ENCODE peak calls at places on chromosomes 12 and 14, in nine cellular contexts. L is adrenal gland, T is lower lobe of right lung, F is aorta, O is right lobe of liver, W is hepatocyte, X is mammary epithelial cell, A is cardiac muscle cell, E is psoas muscle. M is an unnamed sample.

GRCh38 chr12:29164477-29165163 is 15.5 kb downstream of the FAR2 start:
- DNase-seq in L (no peak), T (no peak), F (no peak), O (no peak), W (peak; percentile 46), X (peak; percentile 47), A (no peak), E (no peak), M (no peak)

GRCh38 chr12:94318178-94318577 is 141.5 kb downstream of the CEP83 start:
- DNase-seq in L (no peak), T (no peak), F (no peak), O (no peak), W (no peak), X (no peak), A (no peak), E (no peak), M (no peak)

GRCh38 chr12:89947437-89948265 is 239.0 kb upstream of the ATP2B1 start:
- DNase-seq in L (peak; percentile 58), T (no peak), F (no peak), O (no peak), W (peak; percentile 77), X (peak; percentile 89), A (peak; percentile 34), E (no peak), M (peak; percentile 35)

GRCh38 chr12:72035625-72036024 is 97.0 kb downstream of the TPH2 start:
- DNase-seq in L (no peak), T (no peak), F (no peak), O (no peak), W (no peak), X (no peak), A (no peak), E (no peak), M (no peak)

GRCh38 chr14:59358105-59358504 is 107.1 kb downstream of the GPR135 start:
- DNase-seq in L (peak; percentile 70), T (no peak), F (no peak), O (peak; percentile 64), W (peak; percentile 18), X (peak; percentile 91), A (peak; percentile 93), E (peak; percentile 63), M (peak; percentile 57)

GRCh38 chr12:52655251-52655650 is 3.2 kb upstream of the KRT2 start:
- DNase-seq in L (no peak), T (no peak), F (no peak), O (no peak), W (no peak), X (peak; percentile 26), A (no peak), E (no peak), M (no peak)

GRCh38 chr12:19739195-19739776 is 300.0 kb downstream of the AEBP2 start:
- DNase-seq in L (no peak), T (no peak), F (no peak), O (no peak), W (peak; percentile 75), X (peak; percentile 33), A (peak; percentile 63), E (no peak), M (peak; percentile 61)

GRCh38 chr12:59383426-59383822 is 212.4 kb upstream of the SLC16A7 start:
- DNase-seq in L (no peak), T (no peak), F (no peak), O (no peak), W (no peak), X (peak; percentile 51), A (no peak), E (no peak), M (no peak)

GRCh38 chr12:100356646-100357223 is at the start of gene SLC17A8:
- DNase-seq in L (no peak), T (no peak), F (no peak), O (no peak), W (peak; percentile 17), X (no peak), A (peak; percentile 41), E (no peak), M (no peak)

GRCh38 chr14:90495357-90496276 is 98.8 kb downstream of the CALM1 start:
- DNase-seq in L (peak; percentile 72), T (no peak), F (peak; percentile 57), O (no peak), W (peak; percentile 90), X (peak; percentile 51), A (peak; percentile 94), E (peak; percentile 30), M (peak; percentile 65)

GRCh38 chr14:71588576-71589215 is 343.5 kb upstream of the RGS6 start:
- DNase-seq in L (no peak), T (no peak), F (no peak), O (no peak), W (no peak), X (no peak), A (no peak), E (no peak), M (no peak)

GRCh38 chr12:29073631-29074239 is 75.3 kb upstream of the FAR2 start:
- DNase-seq in L (no peak), T (no peak), F (no peak), O (no peak), W (peak; percentile 75), X (peak; percentile 39), A (peak; percentile 66), E (no peak), M (peak; percentile 67)

GRCh38 chr12:13342971-13343370 is 146.4 kb downstream of the EMP1 start:
- DNase-seq in L (no peak), T (no peak), F (no peak), O (no peak), W (no peak), X (peak; percentile 66), A (no peak), E (no peak), M (no peak)

GRCh38 chr12:71665109-71665476 is 992 bp downstream of the THAP2 start:
- DNase-seq in L (no peak), T (no peak), F (no peak), O (no peak), W (no peak), X (no peak), A (no peak), E (no peak), M (no peak)

GRCh38 chr14:73058923-73059311 is 583 bp downstream of the RBM25 start:
- DNase-seq in L (peak; percentile 71), T (peak; percentile 50), F (peak; percentile 78), O (no peak), W (peak; percentile 49), X (peak; percentile 40), A (peak; percentile 44), E (no peak), M (peak; percentile 29)

GRCh38 chr14:90979451-90979850 is 81.0 kb downstream of the RPS6KA5 start:
- DNase-seq in L (no peak), T (no peak), F (no peak), O (no peak), W (no peak), X (no peak), A (no peak), E (no peak), M (no peak)

GRCh38 chr12:59181378-59181777 is 261.1 kb upstream of the LRIG3 start:
- DNase-seq in L (no peak), T (no peak), F (no peak), O (no peak), W (no peak), X (peak; percentile 41), A (no peak), E (no peak), M (no peak)

DNA sequence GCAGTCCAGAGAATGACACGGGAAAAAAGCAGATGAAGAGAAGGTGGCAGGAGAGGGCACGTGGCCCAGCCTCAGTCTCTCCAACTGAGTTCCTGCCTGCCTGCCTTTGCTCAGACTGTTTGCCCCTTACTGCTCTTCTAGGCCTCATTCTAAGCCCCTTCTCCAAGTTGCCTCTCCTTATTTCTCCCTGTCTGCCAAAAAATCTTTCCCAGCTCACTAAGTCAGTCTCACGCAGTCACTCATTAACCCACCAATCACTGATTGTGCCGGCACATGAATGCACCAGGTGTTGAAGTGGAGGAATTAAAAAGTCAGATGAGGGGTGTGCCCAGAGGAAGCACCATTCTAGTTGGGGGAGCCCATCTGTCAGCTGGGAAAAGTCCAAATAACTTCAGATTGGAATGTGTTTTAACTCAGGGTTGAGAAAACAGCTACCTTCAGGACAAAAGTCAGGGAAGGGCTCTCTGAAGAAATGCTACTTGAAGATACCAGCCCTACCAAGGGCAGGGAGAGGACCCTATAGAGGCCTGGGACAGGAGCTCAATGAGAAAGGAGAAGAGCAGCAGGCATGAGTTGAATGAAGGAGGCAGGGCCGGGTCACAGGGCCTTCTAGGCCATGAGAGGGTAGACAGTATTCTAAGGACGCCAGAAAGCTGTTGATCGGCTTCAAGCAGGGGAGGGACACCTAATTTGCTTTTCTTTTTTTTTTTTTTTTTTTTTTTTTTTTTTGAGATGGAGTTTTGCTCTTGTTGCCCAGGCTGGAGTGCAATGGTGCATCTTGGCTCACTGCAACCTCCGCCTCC is 40.9 kb downstream of the DAD1 start:
- DNase-seq in L (no peak), T (no peak), F (no peak), O (no peak), W (no peak), X (no peak), A (no peak), E (no peak), M (no peak)
- H3K4me3 ChIP-seq in L (no peak overlapping the region), T (no peak overlapping the region), F (no peak overlapping the region), O (no peak overlapping the region), W (no peak overlapping the region), X (no peak overlapping the region), A (no peak overlapping the region), E (no peak overlapping the region), M (no peak overlapping the region)

GRCh38 chr12:32542550-32543229 is 136.4 kb upstream of the DNM1L start:
- DNase-seq in L (no peak), T (no peak), F (no peak), O (no peak), W (no peak), X (no peak), A (no peak), E (no peak), M (no peak)
- H3K4me1 ChIP-seq in L (peaks cover 8% of the 10 kb centered on the region), T (peaks cover 72% of the 10 kb centered on the region), F (peaks cover 7% of the 10 kb centered on the region), O (peaks cover 8% of the 10 kb centered on the region), W (peaks cover 14% of the 10 kb centered on the region), X (peaks cover 12% of the 10 kb centered on the region), A (peaks cover 12% of the 10 kb centered on the region), E (peaks cover 48% of the 10 kb centered on the region), M (peaks cover 19% of the 10 kb centered on the region)

DNA sequence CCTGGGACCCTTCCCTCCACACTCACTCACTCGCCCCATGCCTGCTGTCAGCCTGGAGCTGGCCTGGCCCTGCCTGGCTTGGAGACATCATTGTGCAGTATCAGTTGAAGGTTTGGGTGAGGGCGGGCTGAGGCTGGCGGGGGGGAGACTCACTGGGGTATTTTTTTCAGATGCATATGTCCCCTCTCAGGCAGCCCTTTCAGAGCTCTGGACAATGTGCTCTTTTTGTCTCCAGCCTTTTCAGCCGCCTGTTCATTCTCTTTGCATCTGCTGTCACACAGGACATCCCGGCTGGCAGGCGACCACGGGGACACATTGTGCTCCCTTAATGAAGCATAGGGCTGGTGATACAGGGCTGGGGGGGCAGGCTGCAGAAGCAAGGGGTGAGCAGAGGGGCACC is 57.0 kb upstream of the PARP11 start:
- DNase-seq in L (no peak), T (no peak), F (no peak), O (no peak), W (no peak), X (no peak), A (no peak), E (no peak), M (no peak)
- H3K27me3 ChIP-seq in L (peaks cover 3% of the 10 kb centered on the region), T (peaks cover 21% of the 10 kb centered on the region), F (peaks cover 2% of the 10 kb centered on the region), O (no peaks in the 10 kb centered on the region), W (no peaks in the 10 kb centered on the region), X (peaks cover 8% of the 10 kb centered on the region), A (no peaks in the 10 kb centered on the region), E (peaks cover 52% of the 10 kb centered on the region), M (peaks cover 30% of the 10 kb centered on the region)

DNA sequence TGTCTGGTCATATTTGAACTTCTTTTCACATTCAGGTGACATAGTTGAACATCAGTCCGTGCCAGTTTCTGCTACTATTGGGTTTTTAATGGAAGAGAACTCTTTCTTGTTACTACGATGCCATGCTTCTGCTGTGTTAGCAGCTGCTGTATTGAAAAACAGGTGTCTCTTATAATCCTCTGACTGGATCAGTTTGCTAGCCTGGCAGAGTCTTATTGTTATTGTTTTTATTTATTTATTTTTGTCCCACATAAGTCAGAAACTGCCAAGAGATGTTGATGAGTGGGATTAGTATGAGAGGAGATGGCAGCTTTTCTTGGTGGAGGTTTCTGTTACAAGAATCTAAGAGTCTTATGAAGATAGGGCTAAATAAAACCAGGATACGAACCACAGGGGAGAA is 14.6 kb downstream of the ETV6 start:
- DNase-seq in L (no peak), T (no peak), F (no peak), O (no peak), W (no peak), X (no peak), A (no peak), E (no peak), M (no peak)
- H3K4me3 ChIP-seq in L (no peak overlapping the region), T (no peak overlapping the region), F (no peak overlapping the region), O (no peak overlapping the region), W (no peak overlapping the region), X (no peak overlapping the region), A (no peak overlapping the region), E (no peak overlapping the region), M (no peak overlapping the region)